ENCODE peak calls at places on chromosome 21, in six cellular contexts. K, E, W, O, B and J are unnamed samples.

GRCh38 chr21:30268608-30269197 is 14.0 kb downstream of the KRTAP24-1 start:
- DNase-seq in E (no peak), O (no peak), B (no peak), W (peak), K (no peak), J (no peak)

GRCh38 chr21:37642493-37642892 is 273.8 kb downstream of the KCNJ6 start:
- DNase-seq in E (peak), K (no peak), W (no peak), O (no peak), B (peak), J (no peak)

GRCh38 chr21:23601549-23601948 is 2005.7 kb downstream of the MRPL39 start:
- DNase-seq in E (no peak), O (no peak), K (no peak), B (no peak), W (no peak), J (no peak)

GRCh38 chr21:37607081-37607480 is 240.5 kb downstream of the DYRK1A start:
- DNase-seq in E (no peak), W (no peak), O (no peak), B (no peak), K (no peak), J (no peak)

GRCh38 chr21:36811762-36812161 is 112.8 kb downstream of the SIM2 start:
- DNase-seq in B (no peak), W (no peak), O (no peak), E (no peak), K (no peak), J (no peak)

GRCh38 chr21:32021319-32022027 is 148.7 kb downstream of the HUNK start:
- DNase-seq in W (no peak), B (no peak), K (no peak), O (peak), E (peak), J (no peak)

GRCh38 chr21:33362044-33362555 is 37.3 kb downstream of the IFNAR1 start:
- DNase-seq in E (no peak), W (no peak), B (no peak), K (no peak), O (peak), J (no peak)

GRCh38 chr21:8991088-8991907 is 1530.1 kb upstream of the TPTE start:
- DNase-seq in E (no peak), O (no peak), B (no peak), K (no peak), W (no peak), J (no peak)

GRCh38 chr21:33237446-33237845 is 7.7 kb downstream of the IFNAR2 start:
- DNase-seq in K (no peak), O (no peak), E (no peak), W (no peak), B (no peak), J (no peak)

GRCh38 chr21:26061437-26061836 is 109.1 kb downstream of the APP start:
- DNase-seq in W (peak), O (no peak), K (no peak), E (no peak), B (no peak), J (no peak)

GRCh38 chr21:43812139-43812821 is 22.9 kb downstream of the RRP1 start:
- DNase-seq in O (peak), K (peak), W (no peak), E (peak), B (peak), J (no peak)

GRCh38 chr21:43810505-43811261 is 21.3 kb downstream of the RRP1 start:
- DNase-seq in K (no peak), E (peak), W (peak), O (peak), B (peak), J (peak)

GRCh38 chr21:43812957-43813730 is 23.8 kb downstream of the RRP1 start:
- DNase-seq in K (no peak), W (no peak), E (no peak), O (no peak), B (no peak), J (no peak)

GRCh38 chr21:43809853-43810504 is 20.6 kb downstream of the RRP1 start:
- DNase-seq in K (no peak), B (no peak), E (no peak), O (no peak), W (no peak), J (no peak)

DNA sequence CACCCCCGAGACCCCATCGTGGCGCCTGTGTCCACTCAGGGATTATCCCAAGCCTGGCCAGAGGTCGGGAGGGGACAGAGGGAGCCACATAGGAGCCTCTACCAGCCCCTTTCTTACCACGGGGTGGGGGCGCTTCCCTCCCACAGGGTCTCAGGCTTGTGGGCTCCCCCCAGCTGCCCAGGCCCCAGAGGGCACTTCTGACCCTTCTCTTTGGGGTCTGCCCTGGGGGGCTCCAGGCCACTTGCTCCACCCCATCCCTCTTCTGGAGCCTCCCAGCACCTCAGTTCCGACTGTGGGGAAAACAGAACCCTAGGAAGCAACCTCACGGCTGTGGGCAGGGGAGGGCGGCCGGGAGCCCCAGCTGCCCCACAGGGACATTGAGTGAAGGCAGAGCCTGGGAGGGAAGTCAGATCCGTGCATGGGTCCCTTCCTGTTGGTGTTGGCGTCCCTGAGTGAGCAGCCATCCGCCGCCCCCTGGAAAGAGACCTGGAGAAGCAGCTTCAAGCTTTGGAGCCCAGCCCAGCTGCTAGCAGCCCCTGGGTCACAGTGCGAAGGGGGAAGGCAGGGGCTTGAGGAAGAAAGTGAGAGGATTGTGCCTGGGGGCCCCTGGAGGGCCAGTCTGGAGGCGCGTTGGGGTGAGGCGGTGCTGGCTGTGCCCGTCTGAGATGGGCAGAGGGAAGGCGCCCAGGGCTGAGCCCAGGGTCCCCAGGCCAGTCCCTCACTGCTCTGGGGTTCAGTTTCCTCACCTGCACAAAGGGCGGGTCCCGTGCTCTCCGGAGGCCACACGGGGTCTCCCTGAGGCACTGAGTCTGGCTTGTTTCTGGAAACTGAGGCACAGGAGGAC is 22.1 kb downstream of the RRP1 start:
- DNase-seq in O (no peak), W (no peak), B (no peak), K (no peak), E (no peak), J (no peak)
- H3K4me3 ChIP-seq in O (peak), W (no peak), B (no peak), K (peak), E (no peak), J (no peak)

GRCh38 chr21:41847066-41847804 is 31.9 kb downstream of the PRDM15 start:
- DNase-seq in K (no peak), W (peak), B (no peak), O (no peak), E (no peak), J (peak)
- H3K4me3 ChIP-seq in K (no peak), W (no peak), B (no peak), O (no peak), E (no peak), J (no peak)

GRCh38 chr21:29130234-29130993 is at the start of gene MAP3K7CL:
- DNase-seq in O (no peak), K (peak), W (peak), E (no peak), B (peak), J (peak)
- H3K4me3 ChIP-seq in O (no peak), K (peak), W (peak), E (no peak), B (no peak), J (peak)

DNA sequence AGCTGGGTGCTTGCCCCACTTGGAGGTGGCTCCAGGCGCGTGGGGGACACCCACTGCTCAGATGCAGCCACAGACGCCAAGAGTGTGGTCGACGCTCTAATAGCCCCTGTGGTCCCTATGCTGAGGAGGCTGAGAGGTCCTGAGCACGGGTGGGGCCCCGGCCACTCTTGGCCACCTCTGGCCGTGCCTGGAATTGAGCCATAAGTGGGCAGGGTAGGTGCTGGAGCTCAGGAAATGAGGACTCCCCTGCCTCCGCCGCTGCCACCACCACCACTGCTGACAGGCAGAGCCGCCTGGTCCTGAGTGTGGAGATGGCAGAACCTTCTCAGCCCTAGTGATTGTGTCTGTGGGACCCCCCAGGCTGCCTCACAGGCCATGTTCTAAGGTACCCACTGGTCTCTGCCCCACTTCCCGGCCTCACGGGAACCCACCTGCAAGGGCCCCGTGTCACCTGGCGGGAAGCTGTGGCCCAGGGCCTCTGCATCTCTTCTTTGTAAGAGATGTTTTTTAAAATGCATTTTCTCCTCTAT is 34.6 kb upstream of the DIP2A start:
- DNase-seq in O (no peak), W (no peak), E (no peak), K (no peak), B (no peak), J (no peak)
- H3K4me3 ChIP-seq in O (no peak), W (no peak), E (no peak), K (no peak), B (no peak), J (no peak)

DNA sequence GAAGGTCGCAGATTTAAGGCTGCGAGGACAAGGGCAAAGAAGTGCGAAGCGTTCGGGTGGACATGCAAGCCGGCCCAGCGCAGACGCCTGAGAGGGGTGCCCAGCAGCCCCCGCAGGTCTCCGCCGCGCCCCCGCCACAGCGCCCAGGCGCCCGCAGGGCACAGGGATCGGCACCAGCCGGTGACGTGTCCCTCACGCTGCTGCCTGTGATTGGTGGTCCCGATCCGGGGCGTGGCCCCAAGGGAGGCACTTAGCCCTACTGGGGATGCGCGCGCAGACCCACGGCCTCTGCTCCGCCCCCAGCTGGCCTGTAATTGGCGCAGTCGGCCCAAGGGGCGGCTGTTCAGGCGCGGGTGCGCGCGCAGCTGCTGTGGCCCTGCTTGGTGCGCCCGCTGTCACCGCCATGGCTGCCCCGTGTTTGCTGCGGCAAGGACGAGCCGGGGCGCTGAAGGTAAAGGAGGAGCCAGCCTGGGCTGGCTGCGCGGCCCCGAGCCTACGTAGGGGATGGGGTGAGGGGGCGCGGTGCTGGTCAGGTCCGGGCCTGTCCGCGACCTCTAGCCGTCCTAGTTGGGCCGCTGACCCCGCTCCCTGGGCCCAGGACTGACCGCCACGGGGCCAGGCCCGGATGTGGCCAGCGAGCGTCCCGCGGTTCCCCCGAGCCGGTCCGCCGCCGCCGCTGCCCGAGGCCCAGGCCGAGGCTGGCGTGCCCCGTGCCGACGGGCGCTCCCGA is at the start of gene NDUFV3:
- DNase-seq in O (peak), W (peak), B (peak), E (peak), K (peak), J (peak)
- H3K4me3 ChIP-seq in O (peak), W (peak), B (peak), E (peak), K (peak), J (peak)